ENCODE peak calls at places on chromosome 19, in ten cellular contexts. Q, D, S, C, B, W, Y, J, X and K are unnamed samples.

GRCh38 chr19:40697007-40697406 is 6.6 kb upstream of the NUMBL start:
- DNase-seq in Q (no peak), D (no peak), S (no peak), C (no peak), B (no peak), W (no peak), Y (no peak), J (no peak), X (no peak), K (no peak)

GRCh38 chr19:35612559-35613321 is at the start of gene HAUS5:
- DNase-seq in Q (peak; percentile 87), D (peak; percentile 95), S (peak; percentile 91), C (peak; percentile 96), B (peak; percentile 97), W (peak; percentile 96), Y (peak; percentile 98), J (peak; percentile 96), X (peak; percentile 82), K (peak; percentile 96)

GRCh38 chr19:4851551-4852290 is 15.7 kb downstream of the PLIN3 start:
- DNase-seq in Q (peak; percentile 32), D (peak; percentile 89), S (peak; percentile 68), C (peak; percentile 70), B (peak; percentile 77), W (peak; percentile 87), Y (peak; percentile 88), J (peak; percentile 70), X (no peak), K (peak; percentile 68)

GRCh38 chr19:54573330-54573872 is at the start of gene LILRA2:
- DNase-seq in Q (no peak), D (no peak), S (no peak), C (no peak), B (no peak), W (no peak), Y (no peak), J (peak; percentile 12), X (no peak), K (no peak)

GRCh38 chr19:45790942-45791341 is 1.7 kb downstream of the DMWD start:
- DNase-seq in Q (no peak), D (no peak), S (no peak), C (peak; percentile 22), B (no peak), W (no peak), Y (no peak), J (no peak), X (no peak), K (no peak)

GRCh38 chr19:43420954-43421353 is 6.3 kb downstream of the TEX101 start:
- DNase-seq in Q (no peak), D (no peak), S (no peak), C (no peak), B (peak; percentile 15), W (peak; percentile 26), Y (no peak), J (no peak), X (no peak), K (no peak)

GRCh38 chr19:18879579-18880373 is 16.2 kb downstream of the CERS1 start:
- DNase-seq in Q (no peak), D (peak; percentile 93), S (no peak), C (no peak), B (peak; percentile 72), W (no peak), Y (no peak), J (no peak), X (no peak), K (no peak)

GRCh38 chr19:38229585-38230073 is 5.6 kb upstream of the DPF1 start:
- DNase-seq in Q (peak; percentile 60), D (peak; percentile 79), S (peak; percentile 95), C (peak; percentile 34), B (peak; percentile 51), W (no peak), Y (peak; percentile 70), J (no peak), X (no peak), K (peak; percentile 88)

GRCh38 chr19:16087940-16088339 is 11.6 kb downstream of the TPM4 start:
- DNase-seq in Q (no peak), D (no peak), S (no peak), C (no peak), B (no peak), W (no peak), Y (no peak), J (no peak), X (no peak), K (no peak)

GRCh38 chr19:16091546-16092475 is 15.5 kb downstream of the TPM4 start:
- DNase-seq in Q (no peak), D (no peak), S (no peak), C (no peak), B (no peak), W (no peak), Y (no peak), J (no peak), X (no peak), K (no peak)

GRCh38 chr19:16088985-16089846 is 12.9 kb downstream of the TPM4 start:
- DNase-seq in Q (no peak), D (no peak), S (no peak), C (no peak), B (no peak), W (no peak), Y (no peak), J (no peak), X (no peak), K (no peak)

GRCh38 chr19:16085115-16085514 is 8.8 kb downstream of the TPM4 start:
- DNase-seq in Q (no peak), D (no peak), S (no peak), C (no peak), B (no peak), W (no peak), Y (no peak), J (no peak), X (no peak), K (no peak)

GRCh38 chr19:16088351-16088984 is 12.2 kb downstream of the TPM4 start:
- DNase-seq in Q (no peak), D (no peak), S (no peak), C (no peak), B (no peak), W (peak; percentile 73), Y (no peak), J (no peak), X (no peak), K (no peak)
- H3K27ac ChIP-seq in Q (peak overlapping the region; percentile 14), D (no peak overlapping the region), S (no peak overlapping the region), C (no peak overlapping the region), B (no peak overlapping the region), W (peak overlapping the region; percentile 100), Y (peak overlapping the region; percentile 92), J (peak overlapping the region; percentile 69), X (peak overlapping the region; percentile 52), K (peak overlapping the region; percentile 92)

DNA sequence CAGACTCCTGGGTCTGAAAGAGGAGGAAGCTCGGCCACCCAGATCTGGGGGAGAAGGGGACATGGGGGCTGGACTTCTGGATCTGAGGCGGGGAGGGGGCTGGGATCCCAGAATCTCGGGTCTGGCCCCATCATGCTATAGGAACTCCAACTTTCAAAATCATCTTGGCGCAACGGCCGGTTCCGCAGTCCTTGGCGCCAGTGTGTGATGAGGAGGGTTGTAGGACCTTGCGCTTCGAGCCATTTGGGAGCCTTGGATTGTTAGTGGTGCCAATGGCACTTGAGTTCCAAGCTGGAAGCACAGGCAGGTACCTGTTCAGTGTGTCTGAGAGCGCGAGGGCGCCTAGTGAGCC is 324 bp downstream of the RUVBL2 start:
- DNase-seq in Q (no peak), D (no peak), S (no peak), C (no peak), B (no peak), W (no peak), Y (no peak), J (no peak), X (no peak), K (no peak)
- H3K27ac ChIP-seq in Q (peak overlapping the region; percentile 66), D (no peak overlapping the region), S (peak overlapping the region; percentile 77), C (peak overlapping the region; percentile 55), B (no peak overlapping the region), W (peak overlapping the region; percentile 88), Y (peak overlapping the region; percentile 69), J (peak overlapping the region; percentile 94), X (peak overlapping the region; percentile 94), K (peak overlapping the region; percentile 72)

GRCh38 chr19:39449116-39449797 is 3.9 kb downstream of the SUPT5H start:
- DNase-seq in Q (no peak), D (no peak), S (no peak), C (no peak), B (no peak), W (no peak), Y (no peak), J (no peak), X (no peak), K (no peak)

GRCh38 chr19:39448271-39448670 is 2.9 kb downstream of the SUPT5H start:
- DNase-seq in Q (peak; percentile 54), D (no peak), S (no peak), C (no peak), B (no peak), W (no peak), Y (no peak), J (no peak), X (no peak), K (no peak)

GRCh38 chr19:39445258-39446071 is at the start of gene SUPT5H:
- DNase-seq in Q (peak; percentile 92), D (peak; percentile 97), S (peak; percentile 98), C (peak; percentile 94), B (peak; percentile 99), W (peak; percentile 99), Y (peak; percentile 96), J (peak; percentile 94), X (peak; percentile 88), K (peak; percentile 99)

GRCh38 chr19:39444598-39445257 is 654 bp upstream of the SUPT5H start:
- DNase-seq in Q (no peak), D (no peak), S (peak; percentile 6), C (no peak), B (peak; percentile 38), W (no peak), Y (no peak), J (no peak), X (no peak), K (no peak)

GRCh38 chr19:39446365-39447084 is 1.1 kb downstream of the SUPT5H start:
- DNase-seq in Q (no peak), D (no peak), S (no peak), C (no peak), B (no peak), W (no peak), Y (no peak), J (no peak), X (no peak), K (no peak)
- H3K27ac ChIP-seq in Q (peak overlapping the region; percentile 96), D (no peak overlapping the region), S (no peak overlapping the region), C (peak overlapping the region; percentile 94), B (no peak overlapping the region), W (peak overlapping the region; percentile 94), Y (no peak overlapping the region), J (peak overlapping the region; percentile 98), X (peak overlapping the region; percentile 91), K (peak overlapping the region; percentile 95)

GRCh38 chr19:8208710-8209110 is 460 bp upstream of the CERS4 start:
- DNase-seq in Q (no peak), D (no peak), S (no peak), C (no peak), B (no peak), W (no peak), Y (peak; percentile 96), J (peak; percentile 56), X (no peak), K (no peak)

GRCh38 chr19:8209965-8210659 is 942 bp downstream of the CERS4 start:
- DNase-seq in Q (no peak), D (no peak), S (no peak), C (no peak), B (no peak), W (no peak), Y (no peak), J (no peak), X (no peak), K (no peak)

GRCh38 chr19:8209111-8209964 is at the start of gene CERS4:
- DNase-seq in Q (peak; percentile 6), D (peak; percentile 96), S (peak; percentile 90), C (peak; percentile 76), B (peak; percentile 95), W (peak; percentile 90), Y (peak; percentile 94), J (peak; percentile 30), X (no peak), K (peak; percentile 96)

GRCh38 chr19:8212212-8212611 is 3.0 kb downstream of the CERS4 start:
- DNase-seq in Q (no peak), D (no peak), S (no peak), C (no peak), B (no peak), W (no peak), Y (no peak), J (no peak), X (no peak), K (no peak)

GRCh38 chr19:8210660-8211101 is 1.5 kb downstream of the CERS4 start:
- DNase-seq in Q (no peak), D (no peak), S (no peak), C (no peak), B (no peak), W (no peak), Y (no peak), J (no peak), X (no peak), K (peak; percentile 32)
- H3K27ac ChIP-seq in Q (no peak overlapping the region), D (no peak overlapping the region), S (no peak overlapping the region), C (peak overlapping the region; percentile 51), B (no peak overlapping the region), W (peak overlapping the region; percentile 70), Y (no peak overlapping the region), J (peak overlapping the region; percentile 91), X (no peak overlapping the region), K (peak overlapping the region; percentile 97)